ENCODE peak calls at places on chromosome 13, in four cellular contexts. N is astrocyte, R is OCI-LY7, J is fibroblast of lung. B is an unnamed sample.

GRCh38 chr13:112767506-112768471 is 78.0 kb downstream of the ATP11A start:
- DNase-seq in J (no peak), N (no peak), R (no peak), B (peak; percentile 39)

GRCh38 chr13:113634279-113635047 is 23.5 kb downstream of the ATP4B start:
- DNase-seq in J (no peak), N (no peak), R (no peak), B (no peak)

GRCh38 chr13:114073881-114074551 is 58.4 kb downstream of the RASA3 start:
- DNase-seq in R (no peak), N (no peak), J (no peak), B (peak; percentile 9)

GRCh38 chr13:23889598-23890224 is 511 bp upstream of the MIPEP start:
- DNase-seq in R (peak; percentile 25), N (peak; percentile 15), J (no peak), B (no peak)

GRCh38 chr13:29454931-29455481 is 140.5 kb downstream of the SLC7A1 start:
- DNase-seq in N (no peak), J (peak; percentile 10), R (peak; percentile 33), B (no peak)

GRCh38 chr13:50244913-50245574 is 229.8 kb downstream of the KCNRG start:
- DNase-seq in R (peak; percentile 43), N (peak; percentile 91), J (peak; percentile 94), B (no peak)

GRCh38 chr13:96238861-96239260 is 149.0 kb downstream of the HS6ST3 start:
- DNase-seq in J (no peak), R (no peak), N (peak; percentile 64), B (no peak)

GRCh38 chr13:86710013-86710412 is 910.8 kb upstream of the SLITRK6 start:
- DNase-seq in J (no peak), R (no peak), N (no peak), B (no peak)

GRCh38 chr13:103188688-103189326 is 122.6 kb upstream of the SLC10A2 start:
- DNase-seq in J (peak; percentile 67), N (peak; percentile 13), R (peak; percentile 13), B (no peak)

GRCh38 chr13:20127263-20127562 is 33.6 kb downstream of the GJA3 start:
- DNase-seq in J (no peak), N (no peak), R (no peak), B (no peak)

GRCh38 chr13:82634946-82635345 is 1247.3 kb downstream of the SLITRK1 start:
- DNase-seq in R (no peak), J (peak; percentile 23), N (no peak), B (no peak)

GRCh38 chr13:64471916-64472315 is 2758.2 kb downstream of the PCDH9 start:
- DNase-seq in J (peak; percentile 76), N (peak; percentile 45), R (no peak), B (no peak)

GRCh38 chr13:88086577-88086976 is 415.4 kb downstream of the SLITRK5 start:
- DNase-seq in R (no peak), J (peak; percentile 72), N (peak; percentile 36), B (no peak)

GRCh38 chr13:24351423-24351822 is 42.0 kb downstream of the C1QTNF9 start:
- DNase-seq in J (no peak), R (no peak), N (no peak), B (no peak)

GRCh38 chr13:34277971-34278370 is 460.0 kb downstream of the RFC3 start:
- DNase-seq in R (no peak), J (no peak), N (no peak), B (no peak)

GRCh38 chr13:75181906-75182305 is 300.1 kb downstream of the TBC1D4 start:
- DNase-seq in R (no peak), J (peak; percentile 67), N (peak; percentile 91), B (no peak)

GRCh38 chr13:51822106-51822840 is 18.3 kb upstream of the DHRS12 start:
- DNase-seq in R (no peak), J (no peak), N (no peak), B (no peak)

GRCh38 chr13:48873598-48873997 is 102.1 kb upstream of the FNDC3A start:
- DNase-seq in N (peak; percentile 14), R (no peak), J (peak; percentile 28), B (no peak)

GRCh38 chr13:52695856-52696255 is 43.2 kb downstream of the SUGT1 start:
- DNase-seq in J (peak; percentile 65), R (no peak), N (peak; percentile 31), B (no peak)

GRCh38 chr13:42498521-42498920 is 75.4 kb upstream of the TNFSF11 start:
- DNase-seq in J (no peak), R (no peak), N (no peak), B (no peak)

GRCh38 chr13:35876601-35877000 is 254.6 kb downstream of the DCLK1 start:
- DNase-seq in N (no peak), J (no peak), R (no peak), B (no peak)

GRCh38 chr13:36787181-36787580 is 31.8 kb upstream of the RFXAP start:
- DNase-seq in N (no peak), J (no peak), R (no peak), B (no peak)

GRCh38 chr13:101523732-101524131 is 71.3 kb downstream of the ITGBL1 start:
- DNase-seq in N (peak; percentile 78), J (peak; percentile 68), R (no peak), B (peak; percentile 20)

GRCh38 chr13:113425931-113426590 is 27.2 kb downstream of the ADPRHL1 start:
- DNase-seq in N (no peak), R (no peak), J (peak; percentile 39), B (peak; percentile 69)

GRCh38 chr13:28449826-28450773 is 44.8 kb downstream of the FLT1 start:
- DNase-seq in J (no peak), N (no peak), R (no peak), B (no peak)

GRCh38 chr13:73089216-73089615 is 30.4 kb downstream of the KLF5 start:
- DNase-seq in R (no peak), J (no peak), N (no peak), B (no peak)
- TF ChIP-seq CTCF in R (no peak), J (no peak), N (no peak), B (no peak)

DNA sequence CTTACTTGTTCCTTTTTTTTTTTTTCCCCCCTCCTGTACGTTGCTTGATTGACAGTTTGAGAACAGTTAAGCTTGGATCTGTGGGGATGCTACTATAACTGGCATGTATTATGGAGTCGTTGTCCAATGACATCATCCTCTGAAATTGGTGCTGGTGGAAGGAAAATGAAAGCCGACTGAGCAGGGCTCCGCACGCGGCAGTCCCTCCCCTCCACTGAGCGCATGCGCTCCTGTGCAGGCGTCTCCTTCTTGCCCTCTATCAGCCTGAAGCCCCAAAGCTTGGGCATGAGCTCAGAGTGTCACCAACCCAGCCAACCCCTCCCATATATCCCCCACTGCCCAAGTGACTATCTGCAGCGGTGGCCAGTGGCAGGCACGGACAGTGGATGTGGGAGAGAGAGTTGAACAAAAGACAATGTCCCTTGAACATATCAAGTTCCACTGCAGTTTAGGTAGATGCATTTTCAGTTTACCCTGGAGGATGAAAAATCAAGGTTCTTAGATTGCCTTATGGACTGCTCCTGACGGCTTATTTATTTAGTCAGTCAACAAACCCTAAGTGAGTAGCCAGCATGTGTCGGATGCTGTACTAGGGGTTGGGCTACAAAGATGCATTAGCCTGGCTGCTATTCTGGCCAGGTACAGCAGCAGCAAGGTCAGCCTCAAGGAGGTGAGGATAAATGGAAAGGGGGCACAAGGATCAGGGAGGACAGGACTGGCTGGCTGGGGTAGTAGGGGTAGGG is 20.8 kb downstream of the MBNL2 start:
- DNase-seq in J (no peak), N (no peak), R (no peak), B (no peak)
- H3K4me1 ChIP-seq in J (peaks cover 15% of the 10 kb centered on the region), N (no peaks in the 10 kb centered on the region), R (no peaks in the 10 kb centered on the region), B (peaks cover 88% of the 10 kb centered on the region)

GRCh38 chr13:41299316-41300094 is 11.6 kb upstream of the NAA16 start:
- DNase-seq in N (no peak), R (no peak), J (no peak), B (no peak)
- H3K27ac ChIP-seq in N (no peak overlapping the region), R (no peak overlapping the region), J (no peak overlapping the region), B (no peak overlapping the region)

GRCh38 chr13:26037302-26037701 is 14.5 kb downstream of the SHISA2 start:
- DNase-seq in R (peak; percentile 37), N (no peak), J (no peak), B (no peak)
- TF ChIP-seq CTCF in R (peak; percentile 74), N (peak; percentile 36), J (no peak), B (peak; percentile 30)

GRCh38 chr13:99686157-99686572 is 184.9 kb downstream of the TM9SF2 start:
- DNase-seq in N (peak; percentile 20), J (no peak), R (no peak), B (no peak)
- H3K4me1 ChIP-seq in N (peaks cover 32% of the 10 kb centered on the region), J (no peaks in the 10 kb centered on the region), R (no peaks in the 10 kb centered on the region), B (peaks cover 13% of the 10 kb centered on the region)

GRCh38 chr13:79427265-79427664 is 21.2 kb upstream of the RBM26 start:
- DNase-seq in J (no peak), R (no peak), N (no peak), B (no peak)
- H3K27ac ChIP-seq in J (no peak overlapping the region), R (no peak overlapping the region), N (no peak overlapping the region), B (no peak overlapping the region)

DNA sequence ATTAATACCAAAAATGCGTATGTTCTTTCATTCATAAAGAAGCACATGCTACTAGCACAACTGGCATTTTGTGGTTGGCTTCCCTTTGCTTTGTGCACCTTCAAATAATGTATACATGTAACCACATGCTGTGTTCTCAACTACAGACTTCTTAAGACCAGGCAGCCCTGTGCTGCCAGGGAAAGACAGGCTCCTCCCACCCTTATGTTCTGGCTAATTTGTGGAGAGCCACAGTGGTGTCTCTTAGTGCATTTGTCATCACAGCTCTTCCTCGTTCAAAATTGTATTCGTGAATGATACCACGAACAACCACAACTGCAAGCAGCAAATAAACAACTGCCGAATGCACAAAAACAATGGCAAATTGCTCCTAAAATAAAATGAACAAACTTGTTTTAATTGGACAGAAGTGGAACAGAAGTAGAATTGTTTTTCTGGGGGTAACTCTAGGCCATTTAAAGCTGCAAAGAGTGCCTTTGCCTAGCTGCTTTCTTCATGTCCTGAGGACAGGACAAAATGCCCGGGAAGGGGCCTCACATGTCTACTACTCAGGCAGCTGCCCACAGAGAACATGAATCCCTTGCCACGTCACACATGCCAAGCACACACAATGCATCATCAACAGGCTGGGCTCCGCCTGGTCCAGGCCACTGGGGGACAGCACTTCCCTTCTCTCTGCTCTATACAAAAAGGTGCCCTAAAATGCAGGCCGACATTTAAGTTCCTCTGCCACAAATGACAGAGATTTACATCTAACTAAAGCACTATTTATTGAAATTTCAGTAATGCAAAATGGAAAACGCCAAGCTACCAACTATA is 21.7 kb downstream of the IRS2 start:
- DNase-seq in J (no peak), N (peak; percentile 24), R (no peak), B (peak; percentile 71)
- TF ChIP-seq CTCF in J (no peak), N (peak; percentile 10), R (no peak), B (peak; percentile 22)

GRCh38 chr13:46596501-46596900 is 43.5 kb downstream of the LRCH1 start:
- DNase-seq in N (no peak), J (no peak), R (no peak), B (no peak)
- H3K4me1 ChIP-seq in N (peaks cover 21% of the 10 kb centered on the region), J (peaks cover 11% of the 10 kb centered on the region), R (peaks cover 99% of the 10 kb centered on the region), B (peaks cover 51% of the 10 kb centered on the region)

GRCh38 chr13:111210082-111210481 is 95.0 kb downstream of the ARHGEF7 start:
- DNase-seq in N (no peak), R (no peak), J (no peak), B (no peak)
- H3K27ac ChIP-seq in N (peak overlapping the region; percentile 88), R (no peak overlapping the region), J (peak overlapping the region; percentile 77), B (peak overlapping the region; percentile 83)

DNA sequence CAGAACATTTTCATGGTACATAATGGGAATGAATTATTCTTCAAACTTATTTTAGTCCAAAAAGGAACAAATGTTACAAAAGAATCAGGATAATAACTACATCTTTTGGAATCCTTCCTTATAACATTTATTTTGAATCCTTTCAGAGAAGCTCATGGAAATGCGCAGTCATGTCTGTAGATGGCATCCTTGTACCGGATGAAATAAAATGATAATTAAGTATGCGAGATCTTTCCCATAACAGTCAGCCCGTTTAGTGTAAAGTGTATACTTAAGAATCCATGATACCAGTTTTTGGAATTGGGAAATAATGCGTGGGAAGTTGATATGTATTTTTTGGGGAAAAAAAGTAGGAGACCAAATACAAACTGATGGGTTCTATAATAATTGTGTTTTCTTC is 418.8 kb downstream of the GPC5 start:
- DNase-seq in J (peak; percentile 66), N (peak; percentile 9), R (no peak), B (no peak)
- TF ChIP-seq CTCF in J (no peak), N (peak; percentile 46), R (no peak), B (no peak)

B was measured in gastrocnemius medialis.